ENCODE peak calls at places on chromosomes 2 and 18, in six cellular contexts. G, K, B, Z, A and D are unnamed samples. For H3K79me2, the result is how much of the 10 kb centered on the place peaks cover.

GRCh38 chr2:239945751-239946569 is 79.2 kb downstream of the NDUFA10 start:
- DNase-seq in A (no peak), K (no peak), B (no peak), G (no peak), Z (no peak), D (no peak)

GRCh38 chr2:241773511-241774418 is 2.9 kb upstream of the GAL3ST2 start:
- DNase-seq in K (no peak), A (no peak), B (peak), Z (peak), G (peak), D (no peak)

GRCh38 chr2:197993830-197994229 is 189.4 kb downstream of the PLCL1 start:
- DNase-seq in A (no peak), Z (no peak), K (no peak), B (no peak), G (no peak), D (no peak)

GRCh38 chr2:8003462-8004075 is 678.3 kb upstream of the ID2 start:
- DNase-seq in G (peak), A (no peak), Z (no peak), K (no peak), B (no peak), D (no peak)

GRCh38 chr2:8456149-8457091 is 225.4 kb upstream of the ID2 start:
- DNase-seq in A (no peak), G (no peak), Z (no peak), K (no peak), B (no peak), D (no peak)

GRCh38 chr18:32346667-32347066 is 124.0 kb downstream of the GAREM1 start:
- DNase-seq in B (no peak), K (no peak), A (no peak), Z (no peak), G (no peak), D (no peak)

GRCh38 chr2:46942143-46942526 is 26.5 kb upstream of the MCFD2 start:
- DNase-seq in B (no peak), A (no peak), Z (no peak), K (no peak), G (peak), D (peak)

GRCh38 chr2:119289093-119289492 is 65.5 kb downstream of the STEAP3 start:
- DNase-seq in A (no peak), K (no peak), G (no peak), Z (no peak), B (no peak), D (no peak)

GRCh38 chr2:70671059-70671685 is 96.8 kb downstream of the ADD2 start:
- DNase-seq in A (no peak), B (no peak), K (no peak), G (no peak), Z (no peak), D (no peak)

GRCh38 chr2:120323214-120323613 is 22.7 kb upstream of the INHBB start:
- DNase-seq in G (no peak), Z (no peak), K (no peak), B (no peak), A (no peak), D (no peak)

GRCh38 chr18:7737483-7737882 is 170.4 kb downstream of the PTPRM start:
- DNase-seq in B (no peak), K (no peak), Z (no peak), A (no peak), G (no peak), D (no peak)

DNA sequence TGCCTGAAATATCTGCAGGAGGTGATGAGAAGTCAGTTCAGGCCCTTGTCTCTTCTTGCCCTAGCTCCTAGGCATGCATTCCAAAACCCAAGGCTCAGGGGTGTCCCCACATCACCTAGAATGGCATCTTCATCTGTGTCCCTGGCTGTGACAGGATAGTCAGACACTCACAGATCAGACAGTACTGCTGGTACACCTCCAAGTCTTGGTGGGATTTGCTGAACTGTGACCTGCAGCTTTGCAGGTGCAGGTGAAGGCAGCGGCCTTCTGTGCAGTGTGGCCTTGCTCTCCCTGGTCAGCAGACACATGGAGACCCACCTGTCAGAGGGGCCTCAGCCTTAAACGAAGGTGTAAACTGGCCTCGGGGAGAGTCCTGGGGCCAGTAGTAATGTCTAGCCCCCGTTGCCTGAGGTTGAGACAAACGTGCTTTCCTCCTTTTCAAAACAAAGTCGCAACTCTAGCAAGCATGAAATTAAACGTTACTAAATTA is 42.7 kb downstream of the MBP start:
- DNase-seq in K (no peak), B (no peak), G (no peak), Z (no peak), A (no peak), D (no peak)
- H3K4me2 ChIP-seq in K (peak), B (no peak), G (no peak), Z (no peak), A (no peak), D (no peak)

GRCh38 chr2:204550738-204551137 is 5.5 kb downstream of the PARD3B start:
- DNase-seq in G (no peak), Z (no peak), B (no peak), A (no peak), K (no peak), D (no peak)

GRCh38 chr2:204541637-204542036 is 3.6 kb upstream of the PARD3B start:
- DNase-seq in G (no peak), Z (no peak), A (no peak), K (no peak), B (no peak), D (no peak)

GRCh38 chr2:204545861-204546773 is 842 bp downstream of the PARD3B start:
- DNase-seq in A (no peak), B (no peak), G (no peak), K (no peak), Z (no peak), D (peak)

GRCh38 chr2:204542967-204543608 is 2.2 kb upstream of the PARD3B start:
- DNase-seq in G (no peak), K (no peak), B (no peak), A (no peak), Z (no peak), D (no peak)

DNA sequence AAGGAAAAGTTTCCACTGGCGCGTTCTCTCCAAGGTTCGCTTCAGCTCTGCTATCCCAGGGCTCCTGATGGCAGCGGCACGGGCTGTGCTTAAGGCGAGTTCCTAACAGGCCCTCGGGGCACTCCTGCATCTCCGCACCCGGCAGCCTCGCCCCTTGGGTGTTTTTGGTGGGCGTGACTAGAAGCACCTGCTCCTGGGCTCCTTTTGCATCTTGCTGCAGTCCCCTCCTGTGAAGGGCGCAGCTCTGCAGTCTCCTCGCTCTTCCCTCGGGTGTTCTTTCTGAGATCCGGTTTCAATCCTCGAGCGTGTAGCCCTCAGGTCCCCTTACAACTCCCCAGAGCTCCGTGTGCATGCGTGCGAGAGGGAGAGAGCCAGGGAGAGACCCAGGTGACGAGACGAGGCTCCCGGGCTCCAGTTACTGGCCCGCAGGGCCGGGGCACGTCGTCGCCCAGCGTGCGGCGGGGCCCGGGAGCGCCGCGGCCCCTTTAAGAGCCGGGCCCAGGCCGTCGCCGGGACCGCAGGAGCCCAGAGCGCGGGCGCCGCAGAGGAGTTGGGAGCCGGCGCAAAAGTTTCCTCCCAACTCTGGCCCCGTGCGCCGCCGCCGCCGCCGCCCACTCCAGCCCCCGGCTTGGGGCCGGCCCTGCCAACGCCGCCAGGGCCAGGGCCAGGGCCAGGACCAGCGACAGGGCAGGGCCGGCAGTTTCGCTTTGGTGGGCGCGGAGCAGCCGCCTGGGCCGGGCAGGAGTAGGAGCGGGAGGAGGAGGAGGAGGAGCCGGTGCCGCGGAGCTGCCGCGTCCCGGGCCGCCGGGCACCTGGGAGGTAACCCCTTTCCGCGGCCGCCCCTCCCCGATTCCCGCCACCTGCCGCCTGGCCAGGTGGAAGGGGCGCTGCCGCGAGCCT is at the start of gene PARD3B:
- DNase-seq in K (peak), A (no peak), G (peak), B (peak), Z (peak), D (peak)
- TF ChIP-seq POLR2A in K (no peak), A (no peak), G (no peak), B (no peak), Z (no peak), D (no peak)

GRCh38 chr2:163716101-163716500 is 19.7 kb downstream of the FIGN start:
- DNase-seq in Z (no peak), G (no peak), A (no peak), B (no peak), K (no peak), D (no peak)

GRCh38 chr2:163717474-163717873 is 18.3 kb downstream of the FIGN start:
- DNase-seq in G (no peak), K (no peak), A (no peak), Z (peak), B (no peak), D (no peak)

GRCh38 chr2:163719278-163719677 is 16.5 kb downstream of the FIGN start:
- DNase-seq in A (no peak), B (no peak), G (no peak), Z (no peak), K (no peak), D (no peak)

GRCh38 chr2:163715199-163715598 is 20.6 kb downstream of the FIGN start:
- DNase-seq in Z (no peak), B (no peak), K (no peak), A (no peak), G (no peak), D (no peak)

DNA sequence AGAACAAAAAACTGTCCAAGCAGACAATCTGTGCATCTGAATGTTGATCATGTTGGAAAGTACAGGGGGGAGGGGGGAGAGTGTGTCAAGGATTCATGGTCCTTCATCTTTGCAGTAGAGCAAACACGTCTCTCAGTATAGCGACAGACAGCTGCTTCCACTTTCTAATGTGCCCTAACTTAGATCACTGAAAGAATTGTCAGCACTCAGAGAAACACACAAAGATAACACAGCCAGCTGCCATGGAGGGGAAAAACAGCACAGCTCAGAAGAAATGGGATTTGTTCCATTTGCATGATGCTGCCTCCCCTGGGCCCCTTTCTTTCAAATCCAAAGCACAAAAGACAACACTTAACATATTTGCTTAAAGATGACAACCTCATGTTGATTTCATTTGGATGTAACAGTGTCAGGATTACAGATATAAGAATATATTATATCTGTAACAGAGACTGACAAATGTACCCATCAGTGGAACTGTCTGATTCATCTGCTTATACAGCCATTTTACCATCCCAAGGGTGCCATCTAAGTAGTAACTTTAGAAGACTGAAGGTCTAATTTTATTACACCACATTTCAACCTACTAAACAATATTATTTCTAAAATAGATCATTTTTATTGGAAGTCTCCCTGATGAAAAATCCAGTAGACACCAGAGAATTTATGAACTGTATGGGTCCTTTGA is 17.7 kb downstream of the FIGN start:
- DNase-seq in K (no peak), G (no peak), Z (peak), A (no peak), B (no peak), D (no peak)
- H3K79me2 ChIP-seq in K (under half), G (under half), Z (under half), A (under half), B (under half), D (under half)

DNA sequence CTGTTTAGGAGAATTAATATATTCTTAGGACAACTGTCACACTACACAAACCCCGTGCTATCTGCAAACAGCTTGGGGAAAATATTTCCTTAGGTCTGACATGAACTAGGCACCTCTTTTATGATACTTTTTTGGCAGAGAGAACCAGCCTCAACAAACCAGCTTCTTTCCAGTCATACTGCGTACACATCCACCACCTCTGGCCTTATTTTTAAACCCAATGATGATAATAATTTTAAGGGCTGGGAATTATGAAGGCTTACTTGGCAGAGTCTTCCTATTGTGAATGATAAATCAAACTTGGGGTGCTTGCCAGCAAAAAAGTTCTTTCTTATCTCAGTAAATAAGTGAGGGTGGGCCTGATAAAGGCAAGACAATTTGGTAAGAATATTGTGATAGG is 1230.2 kb upstream of the ZEB2 start:
- DNase-seq in K (no peak), G (no peak), B (no peak), Z (no peak), A (no peak), D (peak)
- H3K4me2 ChIP-seq in K (no peak), G (peak), B (no peak), Z (no peak), A (no peak), D (no peak)

GRCh38 chr2:111122631-111123421 is 2.1 kb downstream of the BCL2L11 start:
- DNase-seq in Z (peak), A (no peak), G (no peak), B (peak), K (no peak), D (peak)
- TF ChIP-seq POLR2A in Z (no peak), A (no peak), G (no peak), B (no peak), K (no peak), D (no peak)